ENCODE peak calls at places on chromosomes 12 and 14, in five cellular contexts. One of them, this sample, is unnamed.

GRCh38 chr14:101194356-101195308 is 291.1 kb upstream of the RTL1 start:
- DNase-seq in BE2C: no peak
- DNase-seq in stimulated activated CD4-positive, alpha-beta T cell treated with anti-CD3 and anti-CD28 coated beads, Interleukin-1b, Interleukin-23, amount 100 ng/mL, for 48 hours: no peak
- DNase-seq in activated T-cell treated with anti-CD3 and anti-CD28 coated beads, Interleukin-2, amount 50 U/mL, for 48 hours: no peak
- DNase-seq in aorta: no peak
- DNase-seq in this sample: no peak

GRCh38 chr12:3755898-3756297 is 3.0 kb upstream of the CRACR2A start:
- DNase-seq in BE2C: no peak
- DNase-seq in stimulated activated CD4-positive, alpha-beta T cell treated with anti-CD3 and anti-CD28 coated beads, Interleukin-1b, Interleukin-23, amount 100 ng/mL, for 48 hours: no peak
- DNase-seq in activated T-cell treated with anti-CD3 and anti-CD28 coated beads, Interleukin-2, amount 50 U/mL, for 48 hours: no peak
- DNase-seq in aorta: no peak
- DNase-seq in this sample: no peak

GRCh38 chr14:28772613-28773012 is 6.0 kb downstream of the FOXG1 start:
- DNase-seq in BE2C: no peak
- DNase-seq in stimulated activated CD4-positive, alpha-beta T cell treated with anti-CD3 and anti-CD28 coated beads, Interleukin-1b, Interleukin-23, amount 100 ng/mL, for 48 hours: no peak
- DNase-seq in activated T-cell treated with anti-CD3 and anti-CD28 coated beads, Interleukin-2, amount 50 U/mL, for 48 hours: no peak
- DNase-seq in aorta: no peak
- DNase-seq in this sample: no peak

GRCh38 chr14:87869619-87870583 is 123.1 kb downstream of the GALC start:
- DNase-seq in BE2C: no peak
- DNase-seq in stimulated activated CD4-positive, alpha-beta T cell treated with anti-CD3 and anti-CD28 coated beads, Interleukin-1b, Interleukin-23, amount 100 ng/mL, for 48 hours: no peak
- DNase-seq in activated T-cell treated with anti-CD3 and anti-CD28 coated beads, Interleukin-2, amount 50 U/mL, for 48 hours: no peak
- DNase-seq in aorta: no peak
- DNase-seq in this sample: no peak

GRCh38 chr12:40693503-40693863 is 1.2 kb downstream of the CNTN1 start:
- DNase-seq in BE2C: peak; percentile 76
- DNase-seq in stimulated activated CD4-positive, alpha-beta T cell treated with anti-CD3 and anti-CD28 coated beads, Interleukin-1b, Interleukin-23, amount 100 ng/mL, for 48 hours: no peak
- DNase-seq in activated T-cell treated with anti-CD3 and anti-CD28 coated beads, Interleukin-2, amount 50 U/mL, for 48 hours: no peak
- DNase-seq in aorta: peak; percentile 33
- DNase-seq in this sample: peak; percentile 50

GRCh38 chr12:124928095-124928911 is 13.9 kb upstream of the UBC start:
- DNase-seq in BE2C: no peak
- DNase-seq in stimulated activated CD4-positive, alpha-beta T cell treated with anti-CD3 and anti-CD28 coated beads, Interleukin-1b, Interleukin-23, amount 100 ng/mL, for 48 hours: peak; percentile 51
- DNase-seq in activated T-cell treated with anti-CD3 and anti-CD28 coated beads, Interleukin-2, amount 50 U/mL, for 48 hours: peak; percentile 78
- DNase-seq in aorta: peak; percentile 80
- DNase-seq in this sample: no peak

GRCh38 chr12:40775681-40776080 is 83.4 kb downstream of the CNTN1 start:
- DNase-seq in BE2C: no peak
- DNase-seq in stimulated activated CD4-positive, alpha-beta T cell treated with anti-CD3 and anti-CD28 coated beads, Interleukin-1b, Interleukin-23, amount 100 ng/mL, for 48 hours: no peak
- DNase-seq in activated T-cell treated with anti-CD3 and anti-CD28 coated beads, Interleukin-2, amount 50 U/mL, for 48 hours: no peak
- DNase-seq in aorta: no peak
- DNase-seq in this sample: no peak

GRCh38 chr12:57893460-57894353 is 47.2 kb upstream of the CTDSP2 start:
- DNase-seq in BE2C: peak; percentile 78
- DNase-seq in stimulated activated CD4-positive, alpha-beta T cell treated with anti-CD3 and anti-CD28 coated beads, Interleukin-1b, Interleukin-23, amount 100 ng/mL, for 48 hours: no peak
- DNase-seq in activated T-cell treated with anti-CD3 and anti-CD28 coated beads, Interleukin-2, amount 50 U/mL, for 48 hours: no peak
- DNase-seq in aorta: peak; percentile 93
- DNase-seq in this sample: peak; percentile 72

GRCh38 chr12:3753549-3754284 is 808 bp upstream of the CRACR2A start:
- DNase-seq in BE2C: no peak
- DNase-seq in stimulated activated CD4-positive, alpha-beta T cell treated with anti-CD3 and anti-CD28 coated beads, Interleukin-1b, Interleukin-23, amount 100 ng/mL, for 48 hours: no peak
- DNase-seq in activated T-cell treated with anti-CD3 and anti-CD28 coated beads, Interleukin-2, amount 50 U/mL, for 48 hours: peak; percentile 39
- DNase-seq in aorta: no peak
- DNase-seq in this sample: no peak